ENCODE peak calls at places on chromosomes 1 and 21, in ten cellular contexts. N, V, I, W, T, F, D, C, R and P are unnamed samples.

GRCh38 chr1:204577794-204578478 is 61.7 kb downstream of the MDM4 start:
- DNase-seq in D (no peak), V (no peak), I (no peak), T (no peak), W (no peak), R (no peak), F (no peak), N (no peak), C (no peak), P (no peak)

GRCh38 chr1:77281491-77282186 is at the start of gene AK5:
- DNase-seq in D (no peak), V (peak), R (peak), W (peak), T (no peak), F (peak), I (peak), N (no peak), C (peak), P (no peak)

GRCh38 chr1:74681449-74681848 is 7.9 kb upstream of the ERICH3 start:
- DNase-seq in V (no peak), D (no peak), C (no peak), R (no peak), I (no peak), F (no peak), N (no peak), T (no peak), W (no peak), P (no peak)

GRCh38 chr1:30312226-30312625 is 411.2 kb downstream of the MATN1 start:
- DNase-seq in V (no peak), F (no peak), I (no peak), W (peak), T (no peak), C (no peak), R (no peak), D (no peak), N (no peak), P (no peak)

GRCh38 chr1:27306071-27306470 is 15.9 kb upstream of the TMEM222 start:
- DNase-seq in W (no peak), V (no peak), C (no peak), F (no peak), T (no peak), D (no peak), R (no peak), I (no peak), N (no peak), P (no peak)

GRCh38 chr1:219963432-219963831 is 35.1 kb upstream of the SLC30A10 start:
- DNase-seq in R (no peak), T (no peak), C (no peak), W (no peak), N (no peak), V (no peak), F (no peak), D (no peak), I (no peak), P (no peak)

GRCh38 chr1:84792421-84792820 is 100.6 kb downstream of the LPAR3 start:
- DNase-seq in V (no peak), D (no peak), R (no peak), W (no peak), I (no peak), F (no peak), C (no peak), T (no peak), N (no peak), P (no peak)

GRCh38 chr1:225700164-225700740 is 47.3 kb upstream of the ENAH start:
- DNase-seq in F (no peak), W (no peak), I (no peak), D (peak), T (no peak), R (no peak), V (no peak), C (peak), N (no peak), P (peak)

GRCh38 chr1:61482170-61482569 is 242.8 kb downstream of the TM2D1 start:
- DNase-seq in R (no peak), V (no peak), T (no peak), C (no peak), N (no peak), W (no peak), D (no peak), F (no peak), I (no peak), P (no peak)

GRCh38 chr1:206986885-206987284 is 16.6 kb upstream of the FCAMR start:
- DNase-seq in W (no peak), V (no peak), R (no peak), C (no peak), T (no peak), N (no peak), I (no peak), F (no peak), D (no peak), P (no peak)

GRCh38 chr1:187999973-188000372 is 1171.2 kb downstream of the PLA2G4A start:
- DNase-seq in I (no peak), R (peak), F (no peak), D (no peak), C (no peak), N (no peak), T (no peak), V (no peak), W (no peak), P (no peak)

GRCh38 chr1:186050360-186050759 is 316.2 kb downstream of the HMCN1 start:
- DNase-seq in C (no peak), F (no peak), V (no peak), R (no peak), I (no peak), N (no peak), W (no peak), D (no peak), T (no peak), P (no peak)

GRCh38 chr1:156706647-156707008 is 1.2 kb upstream of the CRABP2 start:
- DNase-seq in D (peak), V (no peak), C (no peak), I (peak), T (no peak), R (no peak), F (no peak), N (no peak), W (peak), P (no peak)

GRCh38 chr1:3032970-3033794 is 11.9 kb downstream of the ACTRT2 start:
- DNase-seq in N (no peak), T (no peak), F (peak), V (no peak), I (no peak), R (no peak), W (no peak), D (no peak), C (no peak), P (no peak)

GRCh38 chr1:77534456-77534855 is 148.0 kb downstream of the ZZZ3 start:
- DNase-seq in D (no peak), T (no peak), N (no peak), I (no peak), F (no peak), W (no peak), R (no peak), V (no peak), C (no peak), P (no peak)

GRCh38 chr1:54144366-54144765 is 8.4 kb downstream of the CDCP2 start:
- DNase-seq in F (no peak), V (no peak), N (no peak), R (no peak), I (no peak), W (no peak), D (no peak), T (no peak), C (no peak), P (no peak)

GRCh38 chr1:4380564-4381168 is 273.7 kb upstream of the AJAP1 start:
- DNase-seq in C (peak), R (no peak), W (no peak), T (no peak), I (no peak), D (no peak), F (no peak), N (no peak), V (no peak), P (no peak)

GRCh38 chr1:153544453-153545066 is 1.0 kb downstream of the S100A4 start:
- DNase-seq in R (no peak), T (no peak), F (no peak), I (peak), V (no peak), W (no peak), D (peak), N (no peak), C (no peak), P (no peak)

GRCh38 chr21:46269466-46269865 is 15.9 kb downstream of the MCM3AP start:
- DNase-seq in F (no peak), I (no peak), V (no peak), R (no peak), D (no peak), C (no peak), W (no peak), N (no peak), T (no peak), P (no peak)

GRCh38 chr1:160124709-160125478 is 9.3 kb downstream of the ATP1A2 start:
- DNase-seq in C (peak), W (no peak), F (no peak), V (no peak), D (no peak), T (no peak), R (peak), I (no peak), N (no peak), P (no peak)

GRCh38 chr21:15967661-15968060 is 237.9 kb downstream of the USP25 start:
- DNase-seq in N (no peak), F (no peak), R (peak), W (no peak), V (no peak), D (no peak), T (no peak), C (no peak), I (no peak), P (no peak)

GRCh38 chr1:52348704-52349301 is 17.2 kb downstream of the CC2D1B start:
- DNase-seq in F (no peak), R (peak), T (no peak), W (peak), C (no peak), V (no peak), D (no peak), I (no peak), N (no peak), P (no peak)

GRCh38 chr1:8373547-8374270 is 55.8 kb downstream of the SLC45A1 start:
- DNase-seq in F (no peak), V (no peak), C (peak), D (peak), I (peak), W (no peak), T (no peak), R (no peak), N (no peak), P (no peak)

GRCh38 chr21:17438642-17439041 is 74.2 kb upstream of the CXADR start:
- DNase-seq in W (peak), F (no peak), D (no peak), C (no peak), T (no peak), I (no peak), R (peak), N (no peak), V (no peak), P (no peak)

GRCh38 chr21:33205476-33205875 is 24.3 kb upstream of the IFNAR2 start:
- DNase-seq in V (peak), F (no peak), N (no peak), D (no peak), T (no peak), R (no peak), C (no peak), W (no peak), I (no peak), P (no peak)

GRCh38 chr1:36913016-36913415 is 121.3 kb downstream of the GRIK3 start:
- DNase-seq in V (no peak), R (no peak), W (peak), T (no peak), C (no peak), I (no peak), D (no peak), N (no peak), F (no peak), P (no peak)

GRCh38 chr1:47714368-47714767 is 276.5 kb downstream of the FOXD2 start:
- DNase-seq in D (no peak), N (no peak), F (no peak), R (no peak), W (no peak), I (no peak), T (no peak), C (no peak), V (no peak), P (no peak)

GRCh38 chr1:229454056-229454455 is 20.2 kb upstream of the ACTA1 start:
- DNase-seq in T (no peak), W (no peak), F (no peak), V (no peak), N (no peak), R (no peak), I (no peak), C (no peak), D (no peak), P (no peak)

GRCh38 chr1:44050261-44050660 is 19.0 kb upstream of the SLC6A9 start:
- DNase-seq in V (no peak), N (no peak), D (no peak), C (no peak), T (no peak), I (no peak), R (no peak), F (no peak), W (no peak), P (no peak)

GRCh38 chr1:207495816-207496792 is at the start of gene CR1:
- DNase-seq in W (peak), N (no peak), T (no peak), R (peak), F (no peak), D (peak), C (no peak), V (peak), I (peak), P (no peak)

GRCh38 chr1:20355828-20356735 is 65.4 kb downstream of the VWA5B1 start:
- DNase-seq in N (no peak), D (no peak), F (no peak), W (no peak), T (no peak), R (no peak), I (no peak), C (no peak), V (no peak), P (no peak)

GRCh38 chr1:201259476-201260235 is 23.6 kb upstream of the PKP1 start:
- DNase-seq in W (peak), T (no peak), N (no peak), I (peak), V (no peak), D (no peak), F (no peak), R (peak), C (no peak), P (no peak)

GRCh38 chr1:8604041-8604942 is 213.1 kb downstream of the RERE start:
- DNase-seq in R (no peak), F (no peak), T (no peak), N (no peak), D (no peak), I (no peak), V (no peak), C (no peak), W (no peak), P (no peak)

GRCh38 chr21:31781737-31782136 is 49.8 kb upstream of the SCAF4 start:
- DNase-seq in I (peak), R (no peak), N (no peak), D (peak), W (no peak), T (no peak), F (no peak), V (no peak), C (no peak), P (peak)